ENCODE peak calls at places on chromosome 16, in four cellular contexts. H, G, V and N are unnamed samples.

GRCh38 chr16:11784048-11784780 is 12.8 kb downstream of the ZC3H7A start:
- DNase-seq in H (no peak), G (no peak), V (no peak), N (no peak)

GRCh38 chr16:54135361-54136275 is 151.0 kb downstream of the IRX3 start:
- DNase-seq in H (no peak), G (no peak), V (no peak), N (no peak)

GRCh38 chr16:2470234-2470601 is 879 bp upstream of the NTN3 start:
- DNase-seq in H (no peak), G (no peak), V (no peak), N (no peak)

GRCh38 chr16:66205287-66206167 is 161.0 kb upstream of the CDH5 start:
- DNase-seq in H (no peak), G (no peak), V (no peak), N (no peak)

GRCh38 chr16:85891776-85892166 is 7.2 kb upstream of the IRF8 start:
- DNase-seq in H (no peak), G (no peak), V (no peak), N (no peak)

GRCh38 chr16:66935319-66936011 is at the start of gene CES2:
- DNase-seq in H (no peak), G (no peak), V (peak), N (no peak)

GRCh38 chr16:1823821-1824220 is 2.8 kb downstream of the HAGH start:
- DNase-seq in H (peak), G (no peak), V (peak), N (peak)

GRCh38 chr16:87057291-87057881 is 259.8 kb downstream of the C16orf95 start:
- DNase-seq in H (peak), G (no peak), V (no peak), N (no peak)

GRCh38 chr16:72123426-72123825 is 29.8 kb downstream of the DHX38 start:
- DNase-seq in H (no peak), G (no peak), V (no peak), N (no peak)

GRCh38 chr16:68612996-68613395 is 32.1 kb upstream of the CDH3 start:
- DNase-seq in H (no peak), G (no peak), V (no peak), N (no peak)

GRCh38 chr16:53433930-53434435 is 288 bp upstream of the RBL2 start:
- DNase-seq in H (peak), G (no peak), V (peak), N (peak)

GRCh38 chr16:64469906-64470702 is 651.8 kb downstream of the CDH11 start:
- DNase-seq in H (no peak), G (no peak), V (no peak), N (no peak)

GRCh38 chr16:84501077-84501735 is 3.3 kb downstream of the MEAK7 start:
- DNase-seq in H (no peak), G (no peak), V (no peak), N (peak)

GRCh38 chr16:22003195-22003594 is 2.3 kb upstream of the PDZD9 start:
- DNase-seq in H (no peak), G (no peak), V (no peak), N (no peak)

GRCh38 chr16:77317059-77317458 is 117.8 kb downstream of the ADAMTS18 start:
- DNase-seq in H (no peak), G (no peak), V (no peak), N (no peak)

GRCh38 chr16:30741461-30741914 is 6.7 kb upstream of the PHKG2 start:
- DNase-seq in H (no peak), G (no peak), V (peak), N (peak)

GRCh38 chr16:31008154-31008950 is 2.1 kb downstream of the STX1B start:
- DNase-seq in H (no peak), G (no peak), V (no peak), N (no peak)

GRCh38 chr16:25052530-25052929 is 37.4 kb upstream of the ARHGAP17 start:
- DNase-seq in H (no peak), G (no peak), V (no peak), N (no peak)

GRCh38 chr16:47180073-47180472 is 36.3 kb upstream of the NETO2 start:
- DNase-seq in H (no peak), G (no peak), V (no peak), N (no peak)

DNA sequence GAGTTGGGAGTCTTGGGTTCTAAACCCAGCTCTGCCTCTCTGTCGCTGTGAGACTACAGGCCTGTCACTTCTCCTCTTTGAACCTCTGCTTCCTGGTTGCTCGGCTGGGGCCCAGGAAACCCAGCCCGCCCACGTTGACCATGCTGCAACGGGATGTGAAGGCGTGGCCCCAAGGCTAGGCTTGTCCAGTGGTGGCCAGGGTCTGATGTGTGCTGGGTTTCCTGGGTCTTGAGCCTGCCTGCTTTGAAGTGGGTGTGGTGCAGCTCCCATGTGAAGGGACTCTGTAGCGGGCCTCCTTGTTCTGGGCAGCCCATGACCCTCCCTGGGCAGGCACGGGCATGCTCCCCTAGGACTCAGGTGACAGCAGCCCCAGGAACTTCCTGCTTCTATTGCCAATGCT is 82.3 kb downstream of the SDR42E1 start:
- DNase-seq in H (peak), G (no peak), V (no peak), N (no peak)
- TF ChIP-seq JUNB in H (no peak), G (no peak), V (no peak), N (no peak)

DNA sequence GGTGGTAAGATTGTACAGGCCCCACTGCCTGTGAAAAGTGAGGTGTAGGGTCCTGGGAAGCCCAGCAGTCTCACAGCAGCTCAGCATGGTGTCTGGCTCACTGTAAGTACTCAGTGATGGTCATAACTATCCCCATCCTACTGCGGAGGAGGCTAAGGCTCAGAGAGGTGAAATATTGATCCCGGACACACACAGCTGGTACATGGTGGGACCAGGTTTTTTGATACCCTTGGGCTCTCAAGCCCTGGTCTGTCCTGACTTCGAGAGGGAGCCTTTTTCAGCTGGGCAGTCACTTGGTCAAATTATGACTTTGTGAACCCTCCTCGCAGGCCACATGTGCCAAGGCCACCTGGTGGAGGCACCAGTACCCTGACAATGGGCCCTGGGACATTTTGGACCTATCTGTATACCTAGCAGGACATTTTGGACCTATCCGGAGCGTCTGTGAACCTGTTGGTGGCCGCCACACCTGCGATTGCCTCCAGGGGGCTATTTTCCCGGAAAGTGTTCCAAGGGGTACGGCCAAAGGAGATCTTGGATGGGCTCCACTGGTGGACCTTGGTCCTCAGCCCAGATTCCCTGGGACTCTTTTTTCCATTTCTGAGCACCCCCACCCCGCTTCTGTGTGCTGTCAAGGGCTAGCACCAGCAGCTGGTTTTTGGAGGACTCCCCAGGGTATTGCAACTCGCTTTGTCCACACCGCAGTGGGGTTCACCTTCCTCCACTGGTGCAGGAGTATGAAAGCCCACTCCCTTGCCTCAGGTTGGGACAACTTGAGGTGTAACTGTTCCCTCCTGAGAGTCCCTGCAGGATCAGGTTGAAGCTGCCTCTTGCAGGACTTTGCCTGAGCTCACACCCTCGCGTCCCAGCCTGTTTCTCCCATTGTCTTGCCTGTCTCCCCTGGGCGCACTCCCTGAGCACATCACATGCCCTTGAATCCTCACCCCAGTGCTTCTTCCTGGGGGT is 83.6 kb upstream of the NKD1 start:
- DNase-seq in H (no peak), G (no peak), V (no peak), N (no peak)
- TF ChIP-seq KDM1A in H (no peak), G (no peak), V (no peak), N (no peak)

DNA sequence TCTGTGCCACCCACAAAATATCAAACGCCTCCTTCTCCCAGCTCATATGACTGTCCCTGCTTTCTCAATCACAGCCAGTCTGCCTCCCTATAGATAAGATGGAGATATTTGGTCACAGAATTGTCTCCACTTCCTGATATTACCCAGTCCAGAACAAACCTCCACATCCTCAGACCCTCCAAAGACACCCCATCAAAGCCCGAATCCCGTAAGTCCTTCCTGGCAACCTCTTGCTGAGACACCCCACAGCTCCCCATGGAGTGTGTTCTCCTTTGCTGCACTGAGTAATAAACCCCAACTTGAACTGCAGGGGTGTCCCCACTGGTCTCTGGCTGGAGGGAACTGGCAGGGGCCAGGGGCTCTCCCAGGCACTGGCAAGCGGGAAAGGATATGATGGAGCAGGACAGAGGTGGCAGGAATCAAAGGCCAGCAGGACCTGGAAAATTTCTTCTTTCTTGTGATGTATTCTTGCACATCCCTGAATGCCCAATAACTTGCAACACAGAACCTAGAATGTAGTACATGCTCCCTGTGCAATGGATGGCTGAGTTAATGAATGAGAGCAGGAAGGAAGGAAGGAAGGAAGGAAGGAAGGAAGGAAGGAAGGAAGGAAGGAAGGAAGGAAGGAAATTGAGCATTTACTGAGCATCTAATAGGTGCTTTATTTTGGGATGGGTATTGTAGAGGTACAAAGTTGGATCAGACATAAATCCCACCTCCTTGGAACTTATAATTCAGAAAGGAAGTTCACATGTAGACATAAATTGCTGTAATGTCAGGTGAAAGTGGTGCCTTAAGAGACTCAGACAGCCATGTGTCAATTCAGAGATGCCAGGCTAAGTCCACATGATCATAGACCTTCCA is 13.9 kb downstream of the TMEM114 start:
- DNase-seq in H (no peak), G (no peak), V (no peak), N (no peak)
- H3K4me3 ChIP-seq in H (no peak), G (no peak), V (no peak), N (no peak)

GRCh38 chr16:27374794-27375499 is 27.0 kb upstream of the IL21R start:
- DNase-seq in H (peak), G (peak), V (peak), N (peak)
- TF ChIP-seq JUNB in H (no peak), G (no peak), V (no peak), N (no peak)

GRCh38 chr16:61836804-61837398 is 199.3 kb downstream of the CDH8 start:
- DNase-seq in H (no peak), G (no peak), V (no peak), N (no peak)
- TF ChIP-seq KDM1A in H (no peak), G (no peak), V (no peak), N (no peak)